ENCODE peak calls at places on chromosomes 3 and 15, in five cellular contexts. N, F, M, Z and V are unnamed samples.

GRCh38 chr3:179560791-179561190 is 1.9 kb upstream of the ACTL6A start:
- DNase-seq in M (no peak), N (no peak), Z (no peak), F (no peak), V (no peak)

GRCh38 chr3:47583320-47584075 is 4.8 kb upstream of the CSPG5 start:
- DNase-seq in Z (no peak), F (no peak), M (no peak), N (no peak), V (peak)

GRCh38 chr15:80175436-80175835 is 22.6 kb downstream of the FAH start:
- DNase-seq in F (no peak), M (no peak), N (no peak), Z (no peak), V (no peak)

GRCh38 chr3:99868438-99868723 is 50.7 kb downstream of the CMSS1 start:
- DNase-seq in F (no peak), N (no peak), M (no peak), Z (no peak), V (no peak)

GRCh38 chr15:65873271-65873670 is 4.0 kb downstream of the RAB11A start:
- DNase-seq in N (no peak), F (no peak), M (no peak), Z (no peak), V (no peak)

GRCh38 chr15:31801152-31801551 is 229.2 kb upstream of the CHRNA7 start:
- DNase-seq in Z (no peak), M (peak), N (no peak), F (peak), V (no peak)

GRCh38 chr3:172153335-172153861 is 114.0 kb downstream of the FNDC3B start:
- DNase-seq in N (peak), Z (no peak), F (peak), M (peak), V (peak)

GRCh38 chr15:81029416-81030367 is 29.0 kb downstream of the TLNRD1 start:
- DNase-seq in N (no peak), Z (no peak), M (no peak), F (peak), V (peak)

GRCh38 chr3:29271501-29271900 is 9.4 kb upstream of the RBMS3 start:
- DNase-seq in F (no peak), Z (no peak), M (no peak), N (no peak), V (no peak)

GRCh38 chr15:85179700-85180099 is 198.0 kb downstream of the PDE8A start:
- DNase-seq in M (no peak), Z (no peak), N (no peak), F (no peak), V (no peak)

GRCh38 chr3:151356791-151357460 is 27.6 kb upstream of the P2RY13 start:
- DNase-seq in F (no peak), Z (no peak), M (no peak), N (no peak), V (no peak)

GRCh38 chr3:30616347-30617027 is 10.1 kb downstream of the TGFBR2 start:
- DNase-seq in M (no peak), N (no peak), Z (no peak), F (no peak), V (no peak)

GRCh38 chr3:58383904-58384303 is 49.7 kb downstream of the PDHB start:
- DNase-seq in M (no peak), N (no peak), F (peak), Z (no peak), V (peak)

GRCh38 chr3:157543491-157544035 is 40.3 kb upstream of the VEPH1 start:
- DNase-seq in F (no peak), M (no peak), Z (no peak), N (no peak), V (no peak)

GRCh38 chr15:77243716-77244401 is 172.9 kb upstream of the TSPAN3 start:
- DNase-seq in Z (no peak), M (no peak), N (no peak), F (no peak), V (no peak)

GRCh38 chr15:82666606-82667005 is 19.4 kb upstream of the CPEB1 start:
- DNase-seq in N (no peak), Z (no peak), M (no peak), F (no peak), V (no peak)

GRCh38 chr3:9347086-9347485 is 15.8 kb upstream of the THUMPD3 start:
- DNase-seq in M (no peak), N (no peak), Z (no peak), F (no peak), V (peak)

GRCh38 chr15:66400351-66400774 is 13.7 kb downstream of the MAP2K1 start:
- DNase-seq in M (no peak), F (no peak), Z (no peak), N (no peak), V (peak)

GRCh38 chr3:159882784-159883779 is 105.6 kb upstream of the IL12A start:
- DNase-seq in N (no peak), M (no peak), F (no peak), Z (no peak), V (peak)

GRCh38 chr3:131658115-131658514 is 155.3 kb upstream of the MRPL3 start:
- DNase-seq in N (no peak), M (no peak), Z (no peak), F (no peak), V (no peak)

GRCh38 chr15:101088311-101088710 is 163.5 kb downstream of the CHSY1 start:
- DNase-seq in M (no peak), Z (no peak), N (no peak), F (no peak), V (no peak)

GRCh38 chr3:127172670-127173515 is 20.0 kb upstream of the PRR23E start:
- DNase-seq in Z (no peak), M (no peak), F (peak), N (no peak), V (peak)

GRCh38 chr3:27293954-27294353 is 75.2 kb downstream of the NEK10 start:
- DNase-seq in Z (no peak), F (no peak), N (no peak), M (no peak), V (no peak)